ENCODE peak calls at places on chromosome 2, in six cellular contexts. Y is CD4-positive, alpha-beta T cell; A is psoas muscle; R is endothelial cell of umbilical vein; O is right atrium auricular region; I is lung. T is an unnamed sample.

GRCh38 chr2:237115870-237116269 is 30.2 kb downstream of the COPS8 start:
- DNase-seq in Y (no peak), O (no peak), I (no peak), R (no peak), A (no peak), T (no peak)

GRCh38 chr2:88880441-88880953 is 189.0 kb downstream of the RPIA start:
- DNase-seq in Y (no peak), O (peak; percentile 63), R (peak; percentile 63), I (no peak), A (no peak), T (peak; percentile 53)

GRCh38 chr2:79432731-79433146 is 80.1 kb upstream of the CTNNA2 start:
- DNase-seq in A (no peak), I (no peak), O (no peak), Y (no peak), R (no peak), T (no peak)

GRCh38 chr2:32632089-32632488 is 4.2 kb downstream of the TTC27 start:
- DNase-seq in Y (no peak), O (no peak), R (no peak), A (no peak), I (no peak), T (no peak)

GRCh38 chr2:85394256-85394655 is 15.9 kb downstream of the CAPG start:
- DNase-seq in I (no peak), Y (no peak), R (no peak), A (peak; percentile 77), O (no peak), T (no peak)

GRCh38 chr2:239153806-239154591 is 246.8 kb downstream of the HDAC4 start:
- DNase-seq in O (no peak), I (no peak), Y (no peak), A (peak; percentile 45), R (no peak), T (no peak)

GRCh38 chr2:239236808-239237205 is 164.0 kb downstream of the HDAC4 start:
- DNase-seq in I (no peak), O (no peak), A (no peak), Y (no peak), R (no peak), T (no peak)

GRCh38 chr2:114170070-114170469 is 272.4 kb upstream of the DPP10 start:
- DNase-seq in O (no peak), R (no peak), A (no peak), I (no peak), Y (no peak), T (no peak)

GRCh38 chr2:202171246-202171833 is 67.1 kb downstream of the SUMO1 start:
- DNase-seq in O (no peak), R (peak; percentile 21), Y (no peak), A (no peak), I (no peak), T (no peak)

GRCh38 chr2:41910126-41910525 is 137.7 kb upstream of the PKDCC start:
- DNase-seq in O (no peak), R (no peak), Y (no peak), A (no peak), I (no peak), T (no peak)

GRCh38 chr2:191910518-191910917 is 63.6 kb upstream of the CAVIN2 start:
- DNase-seq in O (no peak), I (no peak), R (peak; percentile 92), Y (no peak), A (no peak), T (no peak)

GRCh38 chr2:175036582-175037018 is 31.4 kb upstream of the CHN1 start:
- DNase-seq in R (peak; percentile 42), O (no peak), Y (no peak), A (no peak), I (no peak), T (no peak)

GRCh38 chr2:56687169-56687568 is 503.4 kb downstream of the CCDC85A start:
- DNase-seq in A (no peak), I (no peak), O (no peak), Y (no peak), R (peak; percentile 45), T (no peak)

GRCh38 chr2:134863446-134863845 is 25.0 kb downstream of the ACMSD start:
- DNase-seq in R (no peak), I (no peak), O (no peak), Y (no peak), A (no peak), T (no peak)

GRCh38 chr2:165390875-165391274 is 78.6 kb upstream of the CSRNP3 start:
- DNase-seq in O (no peak), A (no peak), I (no peak), Y (no peak), R (no peak), T (no peak)

GRCh38 chr2:114543106-114543806 is 100.8 kb downstream of the DPP10 start:
- DNase-seq in A (no peak), Y (no peak), R (no peak), O (peak; percentile 75), I (peak; percentile 29), T (peak; percentile 60)

GRCh38 chr2:17594533-17595391 is 54.3 kb downstream of the VSNL1 start:
- DNase-seq in Y (no peak), O (no peak), I (no peak), A (no peak), R (no peak), T (no peak)

GRCh38 chr2:60318544-60318943 is 234.9 kb downstream of the BCL11A start:
- DNase-seq in I (no peak), Y (no peak), O (no peak), R (no peak), A (no peak), T (no peak)

GRCh38 chr2:80244905-80245584 is 59.5 kb downstream of the LRRTM1 start:
- DNase-seq in Y (no peak), I (no peak), O (no peak), A (no peak), R (no peak), T (no peak)

GRCh38 chr2:36889782-36890181 is 76.6 kb downstream of the STRN start:
- DNase-seq in R (peak; percentile 95), Y (no peak), A (no peak), O (no peak), I (no peak), T (peak; percentile 36)

GRCh38 chr2:172084734-172085459 is 410 bp upstream of the DLX1 start:
- DNase-seq in I (peak; percentile 63), Y (no peak), O (peak; percentile 85), R (peak; percentile 83), A (peak; percentile 88), T (peak; percentile 80)
- H3K27me3 ChIP-seq in I (peaks cover 18% of the 10 kb centered on the region), Y (peaks cover 100% of the 10 kb centered on the region), O (peaks cover 87% of the 10 kb centered on the region), R (peaks cover 92% of the 10 kb centered on the region), A (no peaks in the 10 kb centered on the region), T (peaks cover 99% of the 10 kb centered on the region)

GRCh38 chr2:181738074-181738473 is 57.8 kb upstream of the NEUROD1 start:
- DNase-seq in O (no peak), A (no peak), I (no peak), Y (no peak), R (peak; percentile 28), T (no peak)
- TF ChIP-seq CTCF in O (no peak), A (no peak), I (no peak), Y (no peak), R (peak; percentile 19), T (no peak)

GRCh38 chr2:230779141-230779523 is 66.5 kb downstream of the CAB39 start:
- DNase-seq in O (no peak), R (no peak), Y (no peak), A (no peak), I (no peak), T (no peak)
- H3K27ac ChIP-seq in O (peak overlapping the region; percentile 61), R (no peak overlapping the region), Y (no peak overlapping the region), A (peak overlapping the region; percentile 87), I (no peak overlapping the region), T (no peak overlapping the region)

GRCh38 chr2:108271691-108272253 is 16.9 kb upstream of the SULT1C2 start:
- DNase-seq in A (no peak), R (no peak), I (no peak), Y (no peak), O (no peak), T (peak; percentile 32)
- H3K27me3 ChIP-seq in A (no peaks in the 10 kb centered on the region), R (no peaks in the 10 kb centered on the region), I (no peaks in the 10 kb centered on the region), Y (peaks cover 7% of the 10 kb centered on the region), O (no peaks in the 10 kb centered on the region), T (no peaks in the 10 kb centered on the region)

GRCh38 chr2:122988395-122989221 is 1036.5 kb upstream of the CNTNAP5 start:
- DNase-seq in R (no peak), I (no peak), O (no peak), Y (no peak), A (no peak), T (no peak)
- TF ChIP-seq CTCF in R (no peak), I (no peak), O (no peak), Y (no peak), A (no peak), T (no peak)